ENCODE peak calls at places on chromosomes 16 and 17, in four cellular contexts. F, N, Q and V are unnamed samples.

GRCh38 chr17:65523411-65523810 is 38.0 kb downstream of the AXIN2 start:
- DNase-seq in F (no peak), N (peak), Q (no peak), V (no peak)

GRCh38 chr17:44915321-44915726 is at the start of gene GFAP:
- DNase-seq in F (no peak), N (no peak), Q (no peak), V (no peak)

GRCh38 chr17:41048441-41048840 is 1.3 kb upstream of the KRTAP2-1 start:
- DNase-seq in F (no peak), N (peak), Q (no peak), V (no peak)

GRCh38 chr17:1562178-1562643 is 381 bp downstream of the PITPNA start:
- DNase-seq in F (peak), N (no peak), Q (peak), V (peak)

GRCh38 chr16:17802566-17802965 is 331.8 kb upstream of the XYLT1 start:
- DNase-seq in F (no peak), N (peak), Q (no peak), V (no peak)

GRCh38 chr16:49355923-49356665 is 17.5 kb upstream of the C16orf78 start:
- DNase-seq in F (no peak), N (no peak), Q (peak), V (no peak)

GRCh38 chr17:39139137-39139516 is 12.3 kb downstream of the PLXDC1 start:
- DNase-seq in F (no peak), N (peak), Q (no peak), V (no peak)

GRCh38 chr16:71726491-71727319 is 2.2 kb upstream of the PHLPP2 start:
- DNase-seq in F (no peak), N (no peak), Q (no peak), V (peak)

GRCh38 chr17:1021147-1021546 is 24.2 kb downstream of the TIMM22 start:
- DNase-seq in F (no peak), N (no peak), Q (peak), V (no peak)

GRCh38 chr17:37179893-37180292 is 195.9 kb upstream of the C17orf78 start:
- DNase-seq in F (no peak), N (peak), Q (no peak), V (no peak)

GRCh38 chr17:47741793-47742145 is 8.7 kb downstream of the TBX21 start:
- DNase-seq in F (no peak), N (peak), Q (no peak), V (no peak)

GRCh38 chr16:50121721-50122445 is 31.2 kb upstream of the TENT4B start:
- DNase-seq in F (no peak), N (no peak), Q (no peak), V (no peak)

GRCh38 chr16:84362410-84362809 is 5.9 kb upstream of the ATP2C2 start:
- DNase-seq in F (no peak), N (no peak), Q (no peak), V (no peak)

GRCh38 chr16:527015-527903 is at the start of gene CAPN15:
- DNase-seq in F (peak), N (peak), Q (peak), V (peak)

GRCh38 chr17:2337152-2337810 is at the start of gene SGSM2:
- DNase-seq in F (peak), N (peak), Q (peak), V (peak)

GRCh38 chr16:84038491-84038890 is 4.1 kb downstream of the SLC38A8 start:
- DNase-seq in F (no peak), N (no peak), Q (no peak), V (no peak)

GRCh38 chr17:28912281-28912937 is 9.5 kb upstream of the DHRS13 start:
- DNase-seq in F (peak), N (no peak), Q (no peak), V (no peak)
- TF ChIP-seq CTCF in F (no peak), N (peak), Q (no peak), V (no peak)

DNA sequence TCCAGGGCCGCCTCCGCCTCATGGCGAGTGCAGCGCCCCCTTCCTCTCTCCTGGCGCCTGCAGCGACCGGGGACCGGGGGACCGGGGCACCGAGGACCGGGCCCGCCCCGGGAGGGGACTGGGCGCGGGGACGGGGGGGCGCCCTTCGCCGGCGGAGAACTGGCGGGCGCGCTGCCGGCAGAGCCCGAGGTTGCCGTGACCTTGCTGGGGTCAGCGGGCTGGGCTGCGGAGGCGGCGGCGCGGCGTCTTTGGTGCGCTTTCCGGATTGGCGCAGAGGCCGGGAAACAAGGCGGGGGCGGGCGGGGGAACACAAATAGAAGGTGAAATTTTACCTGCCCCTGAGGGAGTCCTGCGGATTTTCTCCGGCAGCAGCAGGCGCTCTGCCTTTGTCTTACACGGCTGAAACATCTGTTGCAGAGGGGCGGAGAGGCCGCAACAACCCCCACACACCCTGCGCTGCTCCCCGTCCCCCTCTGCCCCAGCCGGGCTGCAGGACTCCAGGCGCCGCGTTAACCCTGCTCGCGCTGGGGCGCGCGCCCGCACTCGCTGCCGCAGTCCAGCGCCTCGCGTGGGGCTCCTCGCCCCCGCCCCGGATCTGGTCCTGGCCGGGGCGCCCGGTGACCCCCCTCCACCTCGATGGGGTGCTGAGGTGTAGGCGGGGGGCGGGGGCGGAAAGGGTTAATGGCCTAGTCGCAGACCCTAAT is 53.5 kb downstream of the SREBF1 start:
- DNase-seq in F (peak), N (no peak), Q (peak), V (peak)
- TF ChIP-seq CTCF in F (peak), N (no peak), Q (peak), V (peak)

GRCh38 chr17:28357061-28357900 is at the start of gene POLDIP2:
- DNase-seq in F (peak), N (peak), Q (peak), V (peak)
- TF ChIP-seq CTCF in F (no peak), N (peak), Q (no peak), V (peak)

DNA sequence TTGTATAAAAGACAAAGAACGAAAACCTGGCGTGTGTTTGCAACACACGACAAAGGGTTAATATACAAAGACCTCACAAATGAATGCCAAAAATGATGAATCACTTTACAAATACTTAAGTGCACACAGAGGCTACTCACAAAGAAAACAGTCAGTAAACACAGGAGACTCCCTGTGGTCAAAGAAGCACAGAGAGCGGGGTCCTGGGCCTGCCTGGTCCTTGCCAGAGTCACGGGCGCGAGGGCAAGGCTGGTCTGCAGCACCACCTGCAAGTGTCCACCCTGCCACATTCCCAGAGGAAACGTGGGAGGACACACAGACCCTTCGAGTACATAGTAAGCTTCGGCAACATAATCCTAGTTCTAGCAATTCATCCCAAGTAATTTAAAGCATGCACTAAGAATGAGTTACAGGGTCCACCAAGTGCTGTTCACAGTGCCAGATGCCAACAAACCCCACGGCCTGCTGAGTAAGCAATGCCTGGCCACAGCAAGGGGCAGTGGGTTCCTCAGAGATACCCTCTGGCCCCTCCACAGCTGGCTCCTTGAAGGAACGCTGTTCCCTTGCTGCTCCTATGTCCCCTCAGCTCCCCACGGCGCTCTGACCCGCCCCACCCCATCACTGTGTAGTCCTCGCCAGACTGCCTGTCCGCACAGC is 24.6 kb upstream of the FAAP100 start:
- DNase-seq in F (no peak), N (peak), Q (no peak), V (peak)
- TF ChIP-seq CTCF in F (no peak), N (peak), Q (no peak), V (no peak)

DNA sequence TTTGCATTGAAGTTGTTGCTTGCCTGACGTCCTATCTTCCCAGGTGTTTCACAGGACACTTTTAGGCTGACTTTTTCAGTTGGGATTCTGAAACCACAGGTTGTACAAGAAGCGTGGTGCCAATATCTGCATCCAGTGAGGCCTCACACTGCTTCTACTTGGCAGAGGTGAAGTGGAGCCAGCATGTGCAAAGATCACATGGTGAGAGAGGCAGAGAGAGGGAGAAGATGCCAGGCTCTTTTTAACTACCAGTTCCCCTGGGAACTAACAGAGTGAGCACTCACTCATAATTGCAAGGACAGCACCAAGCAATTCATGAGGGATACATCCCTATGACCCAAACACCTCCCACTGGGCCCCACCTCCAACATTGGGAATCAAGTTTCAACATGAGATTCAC is 5.8 kb upstream of the ABCA6 start:
- DNase-seq in F (no peak), N (no peak), Q (no peak), V (no peak)
- TF ChIP-seq CTCF in F (no peak), N (no peak), Q (no peak), V (no peak)

DNA sequence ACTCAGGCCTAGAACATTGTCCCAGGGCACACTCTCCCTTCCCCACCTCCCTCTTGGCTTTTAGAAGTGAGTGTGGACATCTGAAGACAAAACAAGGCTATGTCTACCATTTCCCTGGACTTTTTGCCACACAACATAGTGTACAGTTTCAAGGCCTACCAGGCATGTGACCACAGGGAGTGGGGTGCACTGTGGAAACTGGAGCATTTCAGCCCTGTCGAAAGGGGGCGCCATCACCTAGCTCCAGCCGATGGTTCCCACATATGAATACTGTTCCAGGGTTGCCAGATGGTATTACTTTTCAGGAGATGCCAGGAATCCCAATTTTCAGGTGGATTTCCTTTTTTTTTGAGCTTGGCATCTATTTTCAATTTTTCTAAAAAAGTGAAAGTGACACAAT is 140.7 kb downstream of the KATNIP start:
- DNase-seq in F (no peak), N (peak), Q (no peak), V (no peak)
- TF ChIP-seq CTCF in F (peak), N (peak), Q (peak), V (peak)